ENCODE peak calls at places on chromosomes 12 and 14, in eight cellular contexts. U, V, J, M, P, Y, C and H are unnamed samples.

GRCh38 chr12:55067701-55068100 is 47.9 kb downstream of the NEUROD4 start:
- DNase-seq in M (no peak), Y (no peak), C (no peak), P (no peak), V (peak), J (no peak), U (no peak), H (no peak)

GRCh38 chr12:61757831-61758505 is 502.2 kb upstream of the USP15 start:
- DNase-seq in U (no peak), Y (no peak), C (no peak), P (no peak), V (no peak), M (no peak), J (peak), H (no peak)

GRCh38 chr14:23154876-23155587 is 28.4 kb downstream of the SLC7A8 start:
- DNase-seq in M (peak), J (peak), U (peak), C (peak), P (peak), V (peak), Y (peak), H (no peak)

GRCh38 chr14:77892381-77892871 is 92.5 kb downstream of the ADCK1 start:
- DNase-seq in M (no peak), P (no peak), Y (no peak), C (peak), J (peak), U (no peak), V (no peak), H (no peak)

GRCh38 chr12:12503384-12504078 is 59.1 kb downstream of the DUSP16 start:
- DNase-seq in U (no peak), Y (no peak), J (no peak), C (no peak), P (no peak), V (peak), M (no peak), H (no peak)

GRCh38 chr12:111367661-111368221 is 1.2 kb downstream of the PHETA1 start:
- DNase-seq in M (peak), U (peak), Y (no peak), V (no peak), P (no peak), C (peak), J (peak), H (no peak)

GRCh38 chr14:52380294-52380693 is 66.2 kb downstream of the PTGER2 start:
- DNase-seq in U (no peak), V (no peak), Y (no peak), P (no peak), M (peak), C (no peak), J (peak), H (no peak)

GRCh38 chr14:80464531-80465149 is 253.3 kb upstream of the DIO2 start:
- DNase-seq in M (no peak), C (no peak), J (no peak), Y (no peak), U (no peak), P (no peak), V (peak), H (no peak)

GRCh38 chr14:23071244-23071974 is 14.1 kb upstream of the CDH24 start:
- DNase-seq in U (peak), J (peak), M (peak), Y (peak), V (peak), C (peak), P (peak), H (no peak)

GRCh38 chr12:50400104-50400637 is 514 bp upstream of the LARP4 start:
- DNase-seq in V (no peak), U (no peak), P (no peak), Y (no peak), J (no peak), C (no peak), M (no peak), H (no peak)

GRCh38 chr12:113955109-113955970 is 10.8 kb downstream of the RBM19 start:
- DNase-seq in M (no peak), Y (no peak), U (peak), V (peak), P (no peak), J (peak), C (no peak), H (no peak)

GRCh38 chr12:61251076-61251475 is 1009.1 kb upstream of the USP15 start:
- DNase-seq in U (no peak), V (no peak), P (no peak), Y (no peak), M (no peak), J (no peak), C (no peak), H (no peak)

GRCh38 chr12:121170581-121171260 is 38.0 kb downstream of the P2RX7 start:
- DNase-seq in Y (no peak), U (no peak), V (no peak), P (no peak), C (no peak), M (no peak), J (peak), H (no peak)

GRCh38 chr12:75852143-75852542 is 179.4 kb downstream of the PHLDA1 start:
- DNase-seq in U (no peak), M (no peak), J (no peak), C (no peak), P (no peak), Y (no peak), V (no peak), H (no peak)

GRCh38 chr14:42703501-42703900 is 1096.8 kb downstream of the LRFN5 start:
- DNase-seq in U (no peak), M (no peak), P (no peak), J (no peak), C (no peak), Y (no peak), V (no peak), H (no peak)

GRCh38 chr12:59808317-59808910 is 212.6 kb downstream of the SLC16A7 start:
- DNase-seq in V (peak), U (no peak), C (no peak), J (no peak), Y (no peak), M (peak), P (no peak), H (no peak)

GRCh38 chr14:91113829-91114078 is at the start of gene DGLUCY:
- DNase-seq in C (peak), M (peak), Y (peak), U (peak), V (no peak), P (peak), J (no peak), H (no peak)

GRCh38 chr12:108699955-108700563 is 31.3 kb downstream of the CORO1C start:
- DNase-seq in M (peak), J (no peak), C (no peak), U (no peak), V (no peak), Y (no peak), P (no peak), H (no peak)

GRCh38 chr14:73743431-73743931 is 29.3 kb upstream of the PNMA1 start:
- DNase-seq in U (peak), M (no peak), V (no peak), C (no peak), P (peak), J (no peak), Y (no peak), H (no peak)

GRCh38 chr14:95300002-95300696 is 19.6 kb downstream of the CLMN start:
- DNase-seq in U (no peak), V (no peak), P (no peak), M (no peak), C (no peak), Y (no peak), J (no peak), H (no peak)

GRCh38 chr12:50024804-50025186 is 499 bp downstream of the RACGAP1 start:
- DNase-seq in C (no peak), Y (no peak), U (no peak), V (no peak), J (no peak), M (no peak), P (no peak), H (no peak)

GRCh38 chr12:47296828-47297227 is 217.1 kb upstream of the AMIGO2 start:
- DNase-seq in C (no peak), V (no peak), J (no peak), U (no peak), P (no peak), M (no peak), Y (no peak), H (no peak)

GRCh38 chr12:109706747-109707469 is 6.7 kb upstream of the FAM222A start:
- DNase-seq in V (peak), M (no peak), P (no peak), C (no peak), J (no peak), Y (no peak), U (peak), H (no peak)

GRCh38 chr14:26286806-26287205 is 311.0 kb downstream of the NOVA1 start:
- DNase-seq in J (no peak), V (no peak), Y (no peak), U (no peak), C (no peak), M (no peak), P (no peak), H (no peak)

GRCh38 chr12:47949441-47950341 is 13.7 kb upstream of the TMEM106C start:
- DNase-seq in C (peak), Y (peak), M (peak), P (peak), V (peak), J (peak), U (peak), H (no peak)

GRCh38 chr12:5204271-5204670 is 160.6 kb downstream of the KCNA5 start:
- DNase-seq in P (no peak), V (peak), M (no peak), Y (no peak), U (no peak), C (no peak), J (no peak), H (no peak)

GRCh38 chr12:32134144-32134888 is 27.7 kb downstream of the BICD1 start:
- DNase-seq in M (peak), P (no peak), Y (no peak), J (peak), V (no peak), C (no peak), U (peak), H (no peak)

GRCh38 chr12:93098077-93098476 is 169.0 kb upstream of the EEA1 start:
- DNase-seq in U (peak), V (peak), Y (peak), P (peak), C (no peak), M (peak), J (peak), H (peak)

GRCh38 chr14:60094306-60094897 is 2.7 kb downstream of the PCNX4 start:
- DNase-seq in C (no peak), M (peak), Y (no peak), V (peak), J (peak), U (no peak), P (no peak), H (no peak)
- H3K4me3 ChIP-seq in C (peak), M (peak), Y (no peak), V (peak), J (peak), U (no peak), P (no peak), H (no peak)

DNA sequence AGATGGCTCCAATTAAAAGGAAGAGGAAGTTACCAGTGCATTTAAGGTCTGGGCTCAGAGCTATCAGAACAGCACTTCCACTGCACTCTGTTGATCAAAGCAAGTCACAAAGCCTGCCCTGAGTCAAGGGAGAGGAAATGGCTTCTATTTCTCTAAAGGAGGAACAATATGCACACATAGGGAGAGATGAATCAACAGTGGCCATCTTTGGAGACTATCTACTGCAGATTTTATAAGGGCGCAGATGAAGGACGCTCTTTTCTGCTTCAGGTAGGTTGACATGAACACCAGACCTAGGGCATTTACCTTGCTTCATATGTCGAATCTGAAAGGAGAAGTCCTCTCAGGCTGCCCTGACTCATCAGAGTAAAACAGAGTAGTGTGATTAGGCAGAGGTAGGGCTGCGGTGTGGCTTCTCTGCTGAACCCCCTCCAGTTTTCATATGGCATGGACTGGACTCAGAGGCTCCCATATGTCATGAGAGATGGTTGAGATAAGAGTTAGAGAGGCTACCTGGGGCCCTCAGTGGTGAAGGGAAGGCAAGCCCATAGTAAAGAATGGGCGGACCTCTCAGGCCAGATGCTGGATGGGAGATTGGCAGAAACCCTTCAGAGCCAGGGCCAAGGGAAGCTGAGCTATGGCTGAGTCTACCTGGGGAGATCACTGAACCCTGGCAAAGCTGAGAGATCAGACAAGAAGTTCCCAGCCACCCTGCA is 84.4 kb downstream of the ARF6 start:
- DNase-seq in C (no peak), P (no peak), Y (no peak), J (no peak), M (no peak), U (no peak), V (no peak), H (no peak)
- H3K27ac ChIP-seq in C (no peak), P (no peak), Y (no peak), J (no peak), M (no peak), U (peak), V (no peak), H (peak)

GRCh38 chr14:60508363-60508706 is 611 bp upstream of the SIX6 start:
- DNase-seq in C (no peak), M (no peak), V (no peak), Y (no peak), U (no peak), P (no peak), J (no peak), H (no peak)

GRCh38 chr14:60506010-60506409 is 2.9 kb upstream of the SIX6 start:
- DNase-seq in C (no peak), U (no peak), P (no peak), V (no peak), Y (no peak), M (no peak), J (no peak), H (no peak)

GRCh38 chr14:60508707-60509437 is at the start of gene SIX6:
- DNase-seq in J (peak), M (no peak), U (no peak), C (no peak), V (peak), Y (no peak), P (no peak), H (no peak)

GRCh38 chr14:60506462-60506984 is 2.4 kb upstream of the SIX6 start:
- DNase-seq in M (no peak), U (no peak), V (peak), Y (no peak), J (no peak), P (no peak), C (no peak), H (no peak)

GRCh38 chr14:60506985-60507829 is 1.7 kb upstream of the SIX6 start:
- DNase-seq in P (no peak), M (no peak), J (no peak), C (no peak), U (no peak), V (peak), Y (no peak), H (no peak)
- H3K4me3 ChIP-seq in P (no peak), M (no peak), J (no peak), C (no peak), U (no peak), V (peak), Y (no peak), H (no peak)

GRCh38 chr14:93970589-93970966 is 5.8 kb downstream of the ASB2 start:
- DNase-seq in M (no peak), C (no peak), P (no peak), V (peak), Y (no peak), U (peak), J (no peak), H (no peak)

GRCh38 chr14:93965968-93966474 is 10.3 kb downstream of the ASB2 start:
- DNase-seq in C (no peak), U (no peak), P (no peak), J (no peak), V (no peak), M (no peak), Y (no peak), H (no peak)

GRCh38 chr14:93965287-93965821 is 11.0 kb downstream of the ASB2 start:
- DNase-seq in C (no peak), Y (no peak), U (no peak), P (no peak), J (peak), M (peak), V (no peak), H (no peak)

GRCh38 chr14:93969082-93969828 is 7.1 kb downstream of the ASB2 start:
- DNase-seq in J (no peak), Y (no peak), M (no peak), P (no peak), V (no peak), U (no peak), C (peak), H (no peak)

GRCh38 chr14:93967637-93968250 is 8.6 kb downstream of the ASB2 start:
- DNase-seq in U (peak), Y (no peak), P (no peak), C (no peak), V (no peak), J (no peak), M (no peak), H (no peak)
- H3K27ac ChIP-seq in U (peak), Y (no peak), P (no peak), C (no peak), V (no peak), J (no peak), M (no peak), H (no peak)

GRCh38 chr12:87518508-87518907 is 510.7 kb downstream of the C12orf50 start:
- DNase-seq in J (no peak), V (no peak), U (no peak), P (no peak), C (no peak), Y (no peak), M (peak), H (no peak)
- H3K4me3 ChIP-seq in J (no peak), V (no peak), U (no peak), P (no peak), C (no peak), Y (no peak), M (no peak), H (no peak)

GRCh38 chr14:102418853-102419240 is 56.1 kb downstream of the TECPR2 start:
- DNase-seq in Y (no peak), C (no peak), V (no peak), P (no peak), M (no peak), J (no peak), U (no peak), H (no peak)
- H3K27ac ChIP-seq in Y (no peak), C (no peak), V (no peak), P (no peak), M (no peak), J (no peak), U (no peak), H (no peak)